ENCODE peak calls at places on chromosomes 3 and 15, in seven cellular contexts. Y is heart left ventricle, X is upper lobe of right lung, R is esophagus muscularis mucosa, G is Peyer's patch, O is PC-3, F is kidney. C is an unnamed sample. For H3K36me3, the result is how much of the 10 kb centered on the place peaks cover.

GRCh38 chr15:79535536-79535935 is 103.4 kb downstream of the MINAR1 start:
- DNase-seq in Y (no peak), X (no peak), R (peak), G (no peak), O (no peak), F (no peak), C (no peak)

GRCh38 chr3:124952456-124952855 is 17.9 kb upstream of the MUC13 start:
- DNase-seq in Y (no peak), X (no peak), R (no peak), G (no peak), O (no peak), F (no peak), C (no peak)

GRCh38 chr3:152973575-152973974 is 138.6 kb downstream of the P2RY1 start:
- DNase-seq in Y (no peak), X (no peak), R (no peak), G (no peak), O (peak), F (no peak), C (no peak)

GRCh38 chr15:94360251-94360671 is 128.9 kb downstream of the MCTP2 start:
- DNase-seq in Y (no peak), X (no peak), R (no peak), G (no peak), O (no peak), F (no peak), C (no peak)

GRCh38 chr15:99564221-99565030 is 1.4 kb upstream of the MEF2A start:
- DNase-seq in Y (no peak), X (no peak), R (no peak), G (peak), O (no peak), F (no peak), C (peak)

GRCh38 chr3:105866656-105867653 is 1.9 kb downstream of the CBLB start:
- DNase-seq in Y (no peak), X (no peak), R (no peak), G (peak), O (peak), F (no peak), C (no peak)

GRCh38 chr3:14118400-14119165 is 6.1 kb downstream of the CHCHD4 start:
- DNase-seq in Y (no peak), X (peak), R (peak), G (no peak), O (peak), F (no peak), C (peak)

GRCh38 chr3:128786434-128787020 is 60.5 kb downstream of the RAB7A start:
- DNase-seq in Y (no peak), X (no peak), R (no peak), G (no peak), O (no peak), F (no peak), C (no peak)

GRCh38 chr3:134699141-134699711 is 48.4 kb upstream of the KY start:
- DNase-seq in Y (no peak), X (no peak), R (peak), G (no peak), O (no peak), F (no peak), C (no peak)

GRCh38 chr3:117526485-117527079 is 817.0 kb downstream of the TUSC7 start:
- DNase-seq in Y (no peak), X (no peak), R (no peak), G (no peak), O (peak), F (no peak), C (peak)

GRCh38 chr3:15558581-15558980 is 37.1 kb upstream of the COLQ start:
- DNase-seq in Y (no peak), X (no peak), R (peak), G (no peak), O (no peak), F (no peak), C (no peak)

GRCh38 chr15:65189102-65189740 is 4.1 kb upstream of the CLPX start:
- DNase-seq in Y (no peak), X (no peak), R (no peak), G (no peak), O (peak), F (no peak), C (no peak)

GRCh38 chr3:66400381-66401156 is 100.3 kb downstream of the LRIG1 start:
- DNase-seq in Y (no peak), X (no peak), R (no peak), G (no peak), O (no peak), F (no peak), C (no peak)

GRCh38 chr3:70000563-70001081 is 1.1 kb downstream of the SAMMSON start:
- DNase-seq in Y (no peak), X (no peak), R (no peak), G (no peak), O (peak), F (no peak), C (no peak)

GRCh38 chr3:46824561-46824960 is 38.7 kb downstream of the MYL3 start:
- DNase-seq in Y (no peak), X (no peak), R (no peak), G (no peak), O (no peak), F (no peak), C (no peak)

DNA sequence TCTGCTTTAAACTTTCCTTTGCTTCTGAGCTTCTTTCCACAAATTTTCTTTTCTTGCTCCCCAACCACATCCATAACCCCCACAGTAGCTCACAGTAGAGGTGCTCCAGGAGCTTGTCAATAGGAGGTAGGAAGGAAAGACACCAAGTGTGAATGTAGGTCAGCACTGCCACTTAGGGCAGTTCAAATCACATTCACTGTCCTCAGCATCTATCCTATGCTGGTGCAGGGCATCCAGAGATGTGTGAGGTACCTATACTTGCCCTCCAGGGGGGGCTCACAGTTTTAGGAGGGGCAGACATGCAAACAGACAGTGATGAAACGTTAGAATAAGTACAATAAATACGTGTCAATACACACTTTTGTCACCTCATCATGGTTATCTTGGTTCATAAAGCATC is 1.5 kb upstream of the SPSB4 start:
- DNase-seq in Y (no peak), X (no peak), R (peak), G (no peak), O (no peak), F (no peak), C (no peak)
- TF ChIP-seq CTCF in Y (peak), X (no peak), R (no peak), G (no peak), O (peak), F (no peak), C (peak)

DNA sequence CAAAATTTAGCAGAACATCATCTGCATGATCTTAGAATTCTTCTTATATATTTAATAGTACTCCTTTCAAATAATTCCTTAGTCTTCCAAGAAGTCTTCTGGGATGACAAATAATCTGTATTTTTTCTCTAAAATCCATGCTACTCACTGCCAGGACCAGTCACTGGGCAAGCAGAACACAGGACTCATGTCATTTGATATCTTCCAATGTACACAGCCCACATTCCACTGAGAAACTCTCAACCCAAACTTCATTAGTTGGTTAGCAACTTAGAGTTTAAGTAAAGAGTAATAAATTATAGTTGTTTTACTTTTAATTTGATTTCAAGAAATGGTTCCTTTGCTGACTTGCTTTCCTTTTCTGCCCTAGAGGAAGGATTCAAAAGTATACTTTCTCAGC is 317.0 kb downstream of the VGLL3 start:
- DNase-seq in Y (no peak), X (no peak), R (no peak), G (no peak), O (peak), F (no peak), C (no peak)
- H3K36me3 ChIP-seq in Y (under half), X (under half), R (under half), G (under half), O (under half), F (under half), C (under half)

GRCh38 chr3:173306110-173306509 is 91.4 kb upstream of the NLGN1 start:
- DNase-seq in Y (no peak), X (no peak), R (no peak), G (no peak), O (no peak), F (no peak), C (no peak)
- TF ChIP-seq CTCF in Y (no peak), X (no peak), R (no peak), G (no peak), O (no peak), F (no peak), C (no peak)

DNA sequence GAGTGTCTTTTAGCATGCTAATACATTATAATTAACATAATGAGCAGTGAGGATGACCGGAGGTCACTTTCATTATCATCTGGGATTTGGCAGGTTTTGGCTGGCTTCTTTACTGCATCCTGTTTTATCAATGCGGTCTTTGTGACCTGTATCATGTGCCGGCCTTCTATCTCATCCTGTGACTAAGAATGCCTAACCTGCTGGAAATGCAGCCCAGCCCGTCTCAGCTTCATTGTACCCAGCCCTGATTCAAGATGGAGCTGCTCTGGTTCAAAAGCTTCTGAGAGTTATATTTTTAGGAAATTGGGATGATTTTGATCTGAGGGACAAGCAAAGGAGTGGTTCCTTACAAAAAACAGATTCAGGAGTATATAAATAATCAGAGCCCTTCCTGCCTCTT is 9.2 kb upstream of the ZBTB20 start:
- DNase-seq in Y (no peak), X (no peak), R (no peak), G (no peak), O (peak), F (no peak), C (no peak)
- H3K36me3 ChIP-seq in Y (under half), X (under half), R (under half), G (under half), O (under half), F (under half), C (under half)

DNA sequence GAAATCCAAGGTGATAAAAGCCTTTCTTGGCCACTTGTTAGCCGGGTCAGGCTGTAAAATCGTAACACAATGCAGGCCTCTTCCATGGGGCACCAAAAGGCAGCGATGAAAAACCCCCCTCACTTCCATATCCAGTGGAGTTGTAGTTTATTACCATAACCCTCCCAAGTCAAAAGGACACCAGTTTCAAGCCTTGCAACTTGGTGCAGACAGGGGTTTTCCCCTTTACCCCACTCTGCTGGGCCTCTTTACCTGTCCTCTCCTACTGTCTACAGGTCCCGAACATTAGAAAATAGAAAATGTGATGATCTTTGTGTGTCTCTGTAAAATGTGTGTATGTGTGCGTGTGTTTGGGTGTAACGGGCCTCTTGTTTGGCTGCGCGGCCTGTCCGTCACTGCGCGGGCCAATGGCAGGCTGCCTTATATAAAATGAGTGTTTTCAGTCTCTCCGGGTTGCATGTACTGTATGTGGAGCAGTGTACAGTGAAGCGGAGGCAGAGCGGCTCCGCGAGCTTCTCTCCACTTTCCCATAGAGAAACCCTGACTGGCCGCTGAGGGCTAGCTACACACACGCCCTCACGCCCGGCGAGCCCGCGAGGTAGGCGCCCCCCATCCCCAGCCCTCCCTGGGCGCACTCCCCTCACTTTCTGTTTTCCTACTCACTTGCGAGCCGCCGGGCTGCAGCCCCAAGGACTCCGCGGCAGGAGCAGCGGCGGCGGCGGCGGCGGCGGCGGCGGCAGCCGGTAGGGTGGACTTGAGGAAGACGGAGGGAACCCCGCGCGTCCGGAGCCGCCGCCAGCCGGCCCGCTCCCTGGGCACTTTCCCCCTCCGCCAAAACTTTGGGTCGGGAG is at the start of gene BBX:
- DNase-seq in Y (peak), X (peak), R (peak), G (peak), O (peak), F (peak), C (peak)
- TF ChIP-seq CTCF in Y (no peak), X (no peak), R (no peak), G (no peak), O (no peak), F (no peak), C (no peak)

DNA sequence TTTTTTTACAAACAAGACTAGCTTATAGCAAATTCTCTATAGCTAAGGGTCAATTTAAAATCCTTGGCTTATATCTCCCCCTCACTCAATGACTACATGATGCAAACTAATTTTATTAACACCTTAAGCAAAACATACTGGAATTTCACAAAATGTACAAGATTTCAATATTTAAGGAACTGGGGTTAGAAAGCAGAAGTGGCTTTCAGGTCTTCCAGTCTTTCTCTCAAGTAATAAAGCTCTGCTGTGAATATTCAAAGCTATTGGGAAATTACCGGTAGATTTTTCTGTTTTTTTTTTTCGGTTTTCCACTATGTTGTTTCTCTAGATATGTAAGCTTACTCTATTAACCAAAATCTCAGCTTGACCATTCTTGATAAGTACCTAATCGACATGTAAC is 3.9 kb downstream of the EPM2AIP1 start:
- DNase-seq in Y (no peak), X (no peak), R (no peak), G (no peak), O (no peak), F (no peak), C (no peak)
- H3K36me3 ChIP-seq in Y (under half), X (under half), R (under half), G (under half), O (under half), F (under half), C (under half)

GRCh38 chr3:167100651-167101050 is 279.4 kb downstream of the ZBBX start:
- DNase-seq in Y (no peak), X (no peak), R (no peak), G (no peak), O (no peak), F (no peak), C (no peak)
- TF ChIP-seq CTCF in Y (no peak), X (no peak), R (no peak), G (no peak), O (no peak), F (no peak), C (no peak)

DNA sequence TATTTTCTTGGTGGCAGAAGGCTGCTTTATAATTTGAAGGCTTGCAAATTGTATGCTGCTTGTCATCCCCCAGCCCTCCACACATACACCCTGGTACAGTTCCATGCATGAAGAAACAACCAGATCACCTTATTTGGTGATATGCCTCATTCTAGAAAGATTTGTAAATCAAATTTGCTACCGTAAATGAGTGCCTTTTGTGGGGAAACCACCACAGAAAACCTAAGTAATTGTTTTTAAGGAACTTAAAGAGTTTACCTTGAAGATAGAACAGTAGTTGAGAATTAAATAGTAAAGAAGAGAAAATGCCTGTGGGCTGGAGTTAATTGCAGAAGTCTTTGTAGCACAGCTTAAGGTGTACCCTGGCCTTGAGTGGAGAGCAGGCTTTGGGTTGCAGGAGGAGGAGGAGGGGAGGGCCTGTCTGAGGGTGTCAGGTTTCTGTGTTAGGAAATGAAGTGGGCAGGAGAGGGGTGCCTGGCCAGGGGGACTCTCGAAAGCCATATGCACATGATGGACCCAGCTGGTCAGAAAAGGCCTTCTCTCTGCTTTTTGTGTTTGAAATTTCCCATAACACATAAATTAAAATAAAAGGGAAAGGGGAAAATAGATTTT is 6.9 kb downstream of the NIPA2 start:
- DNase-seq in Y (no peak), X (no peak), R (no peak), G (no peak), O (no peak), F (no peak), C (no peak)
- H3K36me3 ChIP-seq in Y (under half), X (under half), R (under half), G (half or more), O (under half), F (under half), C (under half)

C was measured in body of pancreas.